ENCODE peak calls at places on chromosomes 12 and 14, in six cellular contexts. G is transverse colon; O is mucosa of descending colon; H is MM.1S; X is Panc1; Z is CD8-positive, alpha-beta memory T cell. F is an unnamed sample.

GRCh38 chr12:117472983-117473382 is 111.6 kb upstream of the NOS1 start:
- DNase-seq in G (no peak), O (no peak), H (no peak), X (no peak), Z (no peak), F (no peak)

GRCh38 chr14:33642080-33642479 is 308.8 kb downstream of the EGLN3 start:
- DNase-seq in G (no peak), O (no peak), H (no peak), X (no peak), Z (no peak), F (no peak)

GRCh38 chr14:91439345-91439744 is 21.7 kb upstream of the CCDC88C start:
- DNase-seq in G (no peak), O (no peak), H (no peak), X (no peak), Z (no peak), F (no peak)

GRCh38 chr12:68332726-68333630 is 816 bp upstream of the MDM1 start:
- DNase-seq in G (no peak), O (no peak), H (no peak), X (no peak), Z (no peak), F (no peak)

GRCh38 chr14:74085047-74085637 is 386 bp downstream of the LIN52 start:
- DNase-seq in G (no peak), O (no peak), H (peak; percentile 21), X (no peak), Z (no peak), F (no peak)

GRCh38 chr14:71143391-71144290 is 236.4 kb downstream of the PCNX1 start:
- DNase-seq in G (no peak), O (no peak), H (no peak), X (no peak), Z (no peak), F (no peak)

GRCh38 chr14:90132821-90133570 is 71.2 kb downstream of the KCNK13 start:
- DNase-seq in G (no peak), O (no peak), H (no peak), X (no peak), Z (no peak), F (no peak)

GRCh38 chr14:56812364-56813103 is 2.3 kb upstream of the OTX2 start:
- DNase-seq in G (no peak), O (no peak), H (no peak), X (no peak), Z (no peak), F (no peak)

GRCh38 chr14:90758959-90759358 is 57.3 kb downstream of the TTC7B start:
- DNase-seq in G (peak; percentile 42), O (peak; percentile 53), H (no peak), X (no peak), Z (no peak), F (no peak)

GRCh38 chr12:15856097-15856982 is 25.8 kb upstream of the STRAP start:
- DNase-seq in G (peak; percentile 36), O (no peak), H (peak; percentile 62), X (peak; percentile 60), Z (no peak), F (peak; percentile 61)

GRCh38 chr12:115697341-115697740 is 580.2 kb downstream of the MED13L start:
- DNase-seq in G (no peak), O (no peak), H (no peak), X (no peak), Z (no peak), F (no peak)

GRCh38 chr12:12716845-12717585 is at the start of gene CDKN1B:
- DNase-seq in G (peak; percentile 94), O (peak; percentile 96), H (peak; percentile 89), X (no peak), Z (peak; percentile 82), F (peak; percentile 87)

GRCh38 chr12:123839826-123840225 is 77.7 kb downstream of the DNAH10 start:
- DNase-seq in G (no peak), O (no peak), H (no peak), X (no peak), Z (no peak), F (no peak)

GRCh38 chr14:101360045-101360931 is 201.0 kb upstream of the DIO3 start:
- DNase-seq in G (peak; percentile 70), O (peak; percentile 57), H (no peak), X (no peak), Z (no peak), F (no peak)

GRCh38 chr14:69901113-69901951 is 22.1 kb downstream of the SMOC1 start:
- DNase-seq in G (no peak), O (no peak), H (no peak), X (no peak), Z (no peak), F (no peak)

GRCh38 chr12:3646561-3647241 is 106.2 kb downstream of the CRACR2A start:
- DNase-seq in G (no peak), O (no peak), H (no peak), X (no peak), Z (no peak), F (no peak)

GRCh38 chr14:52494444-52494843 is 57.9 kb downstream of the TXNDC16 start:
- DNase-seq in G (no peak), O (no peak), H (no peak), X (no peak), Z (no peak), F (no peak)

GRCh38 chr12:100539209-100539608 is 34.3 kb upstream of the GAS2L3 start:
- DNase-seq in G (no peak), O (peak; percentile 34), H (peak; percentile 48), X (no peak), Z (no peak), F (no peak)

GRCh38 chr14:92449404-92449975 is 64.1 kb upstream of the RIN3 start:
- DNase-seq in G (no peak), O (no peak), H (no peak), X (no peak), Z (no peak), F (no peak)

GRCh38 chr14:89507926-89508460 is 91.0 kb upstream of the FOXN3 start:
- DNase-seq in G (no peak), O (no peak), H (no peak), X (peak; percentile 27), Z (no peak), F (no peak)

GRCh38 chr12:48810817-48811453 is 7.4 kb upstream of the CACNB3 start:
- DNase-seq in G (no peak), O (no peak), H (no peak), X (no peak), Z (no peak), F (no peak)

GRCh38 chr14:50601405-50601804 is 41.5 kb downstream of the ATL1 start:
- DNase-seq in G (no peak), O (no peak), H (no peak), X (no peak), Z (no peak), F (no peak)

GRCh38 chr14:20652996-20653975 is 11.8 kb upstream of the OR6S1 start:
- DNase-seq in G (no peak), O (no peak), H (no peak), X (peak; percentile 96), Z (no peak), F (peak; percentile 48)

GRCh38 chr14:67623114-67623513 is 3.4 kb downstream of the ARG2 start:
- DNase-seq in G (no peak), O (no peak), H (no peak), X (no peak), Z (no peak), F (peak; percentile 16)

GRCh38 chr12:78866518-78866917 is 1.9 kb downstream of the SYT1 start:
- DNase-seq in G (no peak), O (no peak), H (no peak), X (no peak), Z (no peak), F (no peak)

GRCh38 chr12:92136021-92136735 is 9.5 kb downstream of the BTG1 start:
- DNase-seq in G (no peak), O (no peak), H (peak; percentile 4), X (no peak), Z (no peak), F (no peak)

GRCh38 chr14:68320495-68320894 is 472.4 kb downstream of the ZFP36L1 start:
- DNase-seq in G (no peak), O (no peak), H (no peak), X (no peak), Z (no peak), F (no peak)

DNA sequence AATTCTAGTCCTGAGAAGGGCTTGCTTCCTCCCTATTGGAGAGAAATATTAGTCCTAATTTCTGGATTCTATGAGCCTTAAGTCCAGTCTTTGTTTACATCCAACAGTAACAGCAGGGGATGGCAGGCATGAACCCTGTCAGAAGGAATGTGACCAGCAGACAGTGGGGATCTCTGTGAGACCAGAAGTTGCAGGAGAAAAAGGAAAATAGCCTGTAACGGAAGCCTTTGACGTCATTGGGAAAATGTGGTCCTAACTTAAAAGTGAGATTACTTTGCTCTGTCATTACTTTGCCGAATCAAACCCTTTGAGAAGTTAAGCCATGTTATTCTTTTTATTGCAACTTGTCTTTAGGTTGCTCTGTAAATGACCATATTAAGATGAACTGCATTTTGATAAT is 218.2 kb upstream of the PRICKLE1 start:
- DNase-seq in G (no peak), O (no peak), H (no peak), X (no peak), Z (no peak), F (no peak)
- H3K4me3 ChIP-seq in G (no peak overlapping the region), O (no peak overlapping the region), H (no peak overlapping the region), X (no peak overlapping the region), Z (no peak overlapping the region), F (no peak overlapping the region)

DNA sequence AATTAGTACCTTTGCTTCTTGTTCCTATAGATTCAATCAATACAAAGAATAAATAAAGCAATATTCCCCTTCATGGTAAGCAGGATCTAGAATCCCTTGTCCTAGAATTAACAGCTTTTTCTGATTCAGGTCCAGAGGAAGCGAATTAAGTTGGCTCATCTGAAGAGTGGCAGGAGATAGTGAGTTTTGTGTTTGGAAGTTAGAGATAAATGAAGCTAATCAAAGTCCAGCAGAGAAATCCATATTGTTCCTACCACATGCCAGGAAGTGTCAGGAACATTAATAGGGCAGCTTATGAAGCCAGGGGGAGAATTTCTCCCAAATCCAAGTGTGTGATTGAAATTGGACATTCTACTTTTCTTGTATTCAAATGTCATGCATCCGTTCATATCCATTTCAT is 13.9 kb downstream of the CAPZA3 start:
- DNase-seq in G (no peak), O (no peak), H (no peak), X (no peak), Z (no peak), F (no peak)
- H3K4me1 ChIP-seq in G (no peaks in the 10 kb centered on the region), O (no peaks in the 10 kb centered on the region), H (no peaks in the 10 kb centered on the region), X (no peaks in the 10 kb centered on the region), Z (no peaks in the 10 kb centered on the region), F (no peaks in the 10 kb centered on the region)

DNA sequence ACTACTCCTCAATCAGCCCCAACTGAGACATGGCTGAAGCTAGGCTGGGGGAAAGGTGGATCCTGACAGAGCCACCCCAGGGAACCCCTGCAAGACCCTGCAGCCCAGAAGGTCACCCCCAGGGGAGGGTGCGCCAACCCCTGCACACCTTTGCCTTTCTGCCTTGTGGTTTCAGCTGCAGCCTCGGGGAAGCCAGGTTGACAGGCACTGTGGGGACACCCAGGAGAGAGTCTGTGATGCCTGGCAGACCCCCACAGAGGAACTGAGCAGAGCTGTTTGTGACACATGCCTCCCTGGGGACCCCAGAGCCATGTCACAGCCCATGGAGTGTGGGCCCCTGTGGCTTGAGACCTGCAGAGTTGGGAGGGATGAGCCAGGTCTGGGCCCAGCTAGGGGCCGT is 11.8 kb upstream of the HHIPL1 start:
- DNase-seq in G (no peak), O (no peak), H (no peak), X (no peak), Z (no peak), F (no peak)
- H3K4me3 ChIP-seq in G (no peak overlapping the region), O (no peak overlapping the region), H (no peak overlapping the region), X (no peak overlapping the region), Z (no peak overlapping the region), F (no peak overlapping the region)

GRCh38 chr12:104604995-104605675 is 148.4 kb downstream of the CHST11 start:
- DNase-seq in G (no peak), O (no peak), H (no peak), X (no peak), Z (no peak), F (no peak)
- H3K4me1 ChIP-seq in G (peaks cover 17% of the 10 kb centered on the region), O (peaks cover 5% of the 10 kb centered on the region), H (peaks cover 7% of the 10 kb centered on the region), X (peaks cover 21% of the 10 kb centered on the region), Z (peaks cover 31% of the 10 kb centered on the region), F (peaks cover 16% of the 10 kb centered on the region)

F was measured in naive thymus-derived CD4-positive, alpha-beta T cell.